ENCODE peak calls at places on chromosome 21, in eight cellular contexts. One of them, this sample, is unnamed.

GRCh38 chr21:37891953-37892352 is 24.3 kb downstream of the KCNJ6 start:
- DNase-seq in epithelial cell of esophagus: no peak
- DNase-seq in stimulated activated CD8-positive, alpha-beta memory T cell treated with anti-CD3 and anti-CD28 coated beads, Interleukin-4, amount 100 ng/mL, for 48 hours: no peak
- DNase-seq in WTC11: no peak
- DNase-seq in D341Med: no peak
- DNase-seq in amniotic epithelial cell: no peak
- DNase-seq in GM12891: no peak
- DNase-seq in brain microvascular endothelial cell: no peak
- DNase-seq in this sample: no peak

GRCh38 chr21:46253610-46254124 is 25.1 kb upstream of the LSS start:
- DNase-seq in epithelial cell of esophagus: no peak
- DNase-seq in stimulated activated CD8-positive, alpha-beta memory T cell treated with anti-CD3 and anti-CD28 coated beads, Interleukin-4, amount 100 ng/mL, for 48 hours: peak
- DNase-seq in D341Med: no peak
- DNase-seq in WTC11: no peak
- DNase-seq in GM12891: no peak
- DNase-seq in brain microvascular endothelial cell: no peak
- DNase-seq in amniotic epithelial cell: peak
- DNase-seq in this sample: peak

GRCh38 chr21:46500224-46500861 is 41.7 kb downstream of the DIP2A start:
- DNase-seq in WTC11: no peak
- DNase-seq in epithelial cell of esophagus: peak
- DNase-seq in amniotic epithelial cell: peak
- DNase-seq in brain microvascular endothelial cell: no peak
- DNase-seq in stimulated activated CD8-positive, alpha-beta memory T cell treated with anti-CD3 and anti-CD28 coated beads, Interleukin-4, amount 100 ng/mL, for 48 hours: no peak
- DNase-seq in GM12891: no peak
- DNase-seq in D341Med: no peak
- DNase-seq in this sample: peak

GRCh38 chr21:45103966-45104520 is 29.7 kb downstream of the ADARB1 start:
- DNase-seq in WTC11: no peak
- DNase-seq in stimulated activated CD8-positive, alpha-beta memory T cell treated with anti-CD3 and anti-CD28 coated beads, Interleukin-4, amount 100 ng/mL, for 48 hours: no peak
- DNase-seq in epithelial cell of esophagus: no peak
- DNase-seq in GM12891: no peak
- DNase-seq in brain microvascular endothelial cell: no peak
- DNase-seq in amniotic epithelial cell: no peak
- DNase-seq in D341Med: no peak
- DNase-seq in this sample: no peak

GRCh38 chr21:32917392-32918135 is 108.2 kb upstream of the OLIG2 start:
- DNase-seq in amniotic epithelial cell: no peak
- DNase-seq in epithelial cell of esophagus: no peak
- DNase-seq in D341Med: no peak
- DNase-seq in brain microvascular endothelial cell: no peak
- DNase-seq in WTC11: no peak
- DNase-seq in GM12891: no peak
- DNase-seq in stimulated activated CD8-positive, alpha-beta memory T cell treated with anti-CD3 and anti-CD28 coated beads, Interleukin-4, amount 100 ng/mL, for 48 hours: no peak
- DNase-seq in this sample: no peak

GRCh38 chr21:25507522-25507921 is 99.8 kb downstream of the MRPL39 start:
- DNase-seq in brain microvascular endothelial cell: no peak
- DNase-seq in epithelial cell of esophagus: peak
- DNase-seq in stimulated activated CD8-positive, alpha-beta memory T cell treated with anti-CD3 and anti-CD28 coated beads, Interleukin-4, amount 100 ng/mL, for 48 hours: no peak
- DNase-seq in D341Med: no peak
- DNase-seq in GM12891: no peak
- DNase-seq in WTC11: no peak
- DNase-seq in amniotic epithelial cell: no peak
- DNase-seq in this sample: no peak

GRCh38 chr21:36743008-36743407 is 44.1 kb downstream of the SIM2 start:
- DNase-seq in amniotic epithelial cell: no peak
- DNase-seq in stimulated activated CD8-positive, alpha-beta memory T cell treated with anti-CD3 and anti-CD28 coated beads, Interleukin-4, amount 100 ng/mL, for 48 hours: no peak
- DNase-seq in GM12891: no peak
- DNase-seq in brain microvascular endothelial cell: no peak
- DNase-seq in WTC11: no peak
- DNase-seq in D341Med: no peak
- DNase-seq in epithelial cell of esophagus: no peak
- DNase-seq in this sample: no peak

GRCh38 chr21:32757804-32758203 is 13.8 kb downstream of the PAXBP1 start:
- DNase-seq in D341Med: no peak
- DNase-seq in brain microvascular endothelial cell: no peak
- DNase-seq in amniotic epithelial cell: no peak
- DNase-seq in WTC11: no peak
- DNase-seq in stimulated activated CD8-positive, alpha-beta memory T cell treated with anti-CD3 and anti-CD28 coated beads, Interleukin-4, amount 100 ng/mL, for 48 hours: no peak
- DNase-seq in GM12891: no peak
- DNase-seq in epithelial cell of esophagus: no peak
- DNase-seq in this sample: no peak

GRCh38 chr21:46063734-46064680 is 33.9 kb upstream of the COL6A2 start:
- DNase-seq in stimulated activated CD8-positive, alpha-beta memory T cell treated with anti-CD3 and anti-CD28 coated beads, Interleukin-4, amount 100 ng/mL, for 48 hours: no peak
- DNase-seq in GM12891: no peak
- DNase-seq in epithelial cell of esophagus: no peak
- DNase-seq in brain microvascular endothelial cell: no peak
- DNase-seq in WTC11: no peak
- DNase-seq in D341Med: peak
- DNase-seq in amniotic epithelial cell: no peak
- DNase-seq in this sample: no peak

GRCh38 chr21:39209334-39209688 is 26.1 kb upstream of the PSMG1 start:
- DNase-seq in brain microvascular endothelial cell: no peak
- DNase-seq in stimulated activated CD8-positive, alpha-beta memory T cell treated with anti-CD3 and anti-CD28 coated beads, Interleukin-4, amount 100 ng/mL, for 48 hours: no peak
- DNase-seq in GM12891: no peak
- DNase-seq in D341Med: no peak
- DNase-seq in epithelial cell of esophagus: no peak
- DNase-seq in WTC11: no peak
- DNase-seq in amniotic epithelial cell: no peak
- DNase-seq in this sample: no peak

GRCh38 chr21:33070921-33071877 is 1.3 kb downstream of the OLIG1 start:
- DNase-seq in WTC11: peak
- DNase-seq in GM12891: peak
- DNase-seq in epithelial cell of esophagus: peak
- DNase-seq in amniotic epithelial cell: no peak
- DNase-seq in brain microvascular endothelial cell: no peak
- DNase-seq in D341Med: peak
- DNase-seq in stimulated activated CD8-positive, alpha-beta memory T cell treated with anti-CD3 and anti-CD28 coated beads, Interleukin-4, amount 100 ng/mL, for 48 hours: peak
- DNase-seq in this sample: no peak

GRCh38 chr21:45098867-45099266 is 24.5 kb downstream of the ADARB1 start:
- DNase-seq in brain microvascular endothelial cell: no peak
- DNase-seq in WTC11: no peak
- DNase-seq in D341Med: no peak
- DNase-seq in GM12891: no peak
- DNase-seq in amniotic epithelial cell: no peak
- DNase-seq in stimulated activated CD8-positive, alpha-beta memory T cell treated with anti-CD3 and anti-CD28 coated beads, Interleukin-4, amount 100 ng/mL, for 48 hours: no peak
- DNase-seq in epithelial cell of esophagus: peak
- DNase-seq in this sample: no peak

GRCh38 chr21:46151261-46151988 is 4.0 kb downstream of the FTCD start:
- DNase-seq in amniotic epithelial cell: no peak
- DNase-seq in stimulated activated CD8-positive, alpha-beta memory T cell treated with anti-CD3 and anti-CD28 coated beads, Interleukin-4, amount 100 ng/mL, for 48 hours: no peak
- DNase-seq in GM12891: no peak
- DNase-seq in brain microvascular endothelial cell: no peak
- DNase-seq in D341Med: no peak
- DNase-seq in epithelial cell of esophagus: no peak
- DNase-seq in WTC11: peak
- DNase-seq in this sample: no peak

GRCh38 chr21:45504516-45505415 is 37.5 kb downstream of the SLC19A1 start:
- DNase-seq in D341Med: no peak
- DNase-seq in epithelial cell of esophagus: no peak
- DNase-seq in WTC11: no peak
- DNase-seq in amniotic epithelial cell: no peak
- DNase-seq in stimulated activated CD8-positive, alpha-beta memory T cell treated with anti-CD3 and anti-CD28 coated beads, Interleukin-4, amount 100 ng/mL, for 48 hours: no peak
- DNase-seq in GM12891: no peak
- DNase-seq in brain microvascular endothelial cell: no peak
- DNase-seq in this sample: no peak

GRCh38 chr21:33608559-33608958 is 20.1 kb upstream of the DONSON start:
- DNase-seq in epithelial cell of esophagus: no peak
- DNase-seq in WTC11: no peak
- DNase-seq in GM12891: no peak
- DNase-seq in amniotic epithelial cell: peak
- DNase-seq in brain microvascular endothelial cell: no peak
- DNase-seq in stimulated activated CD8-positive, alpha-beta memory T cell treated with anti-CD3 and anti-CD28 coated beads, Interleukin-4, amount 100 ng/mL, for 48 hours: no peak
- DNase-seq in D341Med: no peak
- DNase-seq in this sample: no peak

This sample was measured in NCI-H1436.